ENCODE peak calls at places on chromosome 7, in seven cellular contexts. M, Y, P, O, B, L and A are unnamed samples.

GRCh38 chr7:71612892-71613291 is 480.9 kb downstream of the GALNT17 start:
- DNase-seq in M (no peak), Y (no peak), P (no peak), O (peak), B (no peak), L (no peak), A (no peak)

GRCh38 chr7:2796358-2797352 is 47.5 kb downstream of the GNA12 start:
- DNase-seq in M (peak), Y (no peak), P (peak), O (peak), B (no peak), L (no peak), A (no peak)

GRCh38 chr7:106841896-106842390 is 23.1 kb upstream of the PIK3CG start:
- DNase-seq in M (no peak), Y (no peak), P (no peak), O (no peak), B (no peak), L (no peak), A (no peak)

GRCh38 chr7:106056513-106057203 is 55.5 kb downstream of the SYPL1 start:
- DNase-seq in M (peak), Y (peak), P (peak), O (peak), B (peak), L (peak), A (peak)

GRCh38 chr7:44388089-44388970 is 62.9 kb upstream of the CAMK2B start:
- DNase-seq in M (no peak), Y (no peak), P (no peak), O (no peak), B (no peak), L (no peak), A (no peak)

GRCh38 chr7:41189866-41190265 is 513.0 kb downstream of the INHBA start:
- DNase-seq in M (peak), Y (no peak), P (peak), O (peak), B (no peak), L (no peak), A (peak)

GRCh38 chr7:16668049-16668858 is 22.3 kb downstream of the BZW2 start:
- DNase-seq in M (peak), Y (no peak), P (peak), O (peak), B (no peak), L (no peak), A (peak)

GRCh38 chr7:155850730-155851678 is 38.7 kb upstream of the SHH start:
- DNase-seq in M (no peak), Y (no peak), P (no peak), O (no peak), B (no peak), L (no peak), A (no peak)

GRCh38 chr7:127437772-127438330 is 45.3 kb upstream of the ZNF800 start:
- DNase-seq in M (peak), Y (no peak), P (peak), O (peak), B (no peak), L (no peak), A (peak)

GRCh38 chr7:79923953-79924352 is 210.7 kb upstream of the GNAI1 start:
- DNase-seq in M (no peak), Y (no peak), P (peak), O (peak), B (no peak), L (no peak), A (no peak)

GRCh38 chr7:6271694-6272371 is 591 bp downstream of the CYTH3 start:
- DNase-seq in M (no peak), Y (peak), P (no peak), O (no peak), B (no peak), L (peak), A (no peak)

GRCh38 chr7:953547-954327 is 743 bp downstream of the ADAP1 start:
- DNase-seq in M (no peak), Y (peak), P (peak), O (no peak), B (no peak), L (peak), A (no peak)

GRCh38 chr7:40623863-40624262 is 489.1 kb downstream of the SUGCT start:
- DNase-seq in M (no peak), Y (no peak), P (no peak), O (no peak), B (no peak), L (peak), A (no peak)

GRCh38 chr7:30796105-30796869 is 25.1 kb downstream of the MINDY4 start:
- DNase-seq in M (no peak), Y (peak), P (peak), O (peak), B (no peak), L (no peak), A (no peak)

GRCh38 chr7:154832557-154833138 is 170.3 kb downstream of the PAXIP1 start:
- DNase-seq in M (no peak), Y (peak), P (no peak), O (no peak), B (no peak), L (peak), A (no peak)

GRCh38 chr7:124263232-124263827 is 230.5 kb upstream of the TMEM229A start:
- DNase-seq in M (no peak), Y (peak), P (peak), O (peak), B (no peak), L (peak), A (no peak)

GRCh38 chr7:156000601-156001396 is 188.5 kb upstream of the SHH start:
- DNase-seq in M (no peak), Y (no peak), P (no peak), O (no peak), B (no peak), L (no peak), A (no peak)

GRCh38 chr7:152054377-152055230 is 29.1 kb downstream of the GALNT11 start:
- DNase-seq in M (peak), Y (no peak), P (peak), O (peak), B (no peak), L (no peak), A (no peak)

GRCh38 chr7:93938293-93938692 is 16.8 kb downstream of the GNG11 start:
- DNase-seq in M (no peak), Y (no peak), P (no peak), O (no peak), B (no peak), L (no peak), A (no peak)

GRCh38 chr7:50367570-50367969 is 63.1 kb downstream of the IKZF1 start:
- DNase-seq in M (no peak), Y (no peak), P (no peak), O (no peak), B (no peak), L (no peak), A (no peak)

GRCh38 chr7:73841689-73842247 is 548 bp downstream of the METTL27 start:
- DNase-seq in M (no peak), Y (no peak), P (no peak), O (no peak), B (no peak), L (peak), A (no peak)

GRCh38 chr7:137804819-137805218 is 42.0 kb downstream of the DGKI start:
- DNase-seq in M (no peak), Y (no peak), P (no peak), O (peak), B (no peak), L (no peak), A (no peak)

GRCh38 chr7:147509052-147509480 is 1081.5 kb upstream of the C7orf33 start:
- DNase-seq in M (peak), Y (no peak), P (peak), O (peak), B (no peak), L (no peak), A (peak)

GRCh38 chr7:29105191-29105590 is 41.1 kb downstream of the CPVL start:
- DNase-seq in M (no peak), Y (no peak), P (no peak), O (no peak), B (no peak), L (no peak), A (no peak)

GRCh38 chr7:140242057-140243031 is 65.6 kb upstream of the KDM7A start:
- DNase-seq in M (no peak), Y (peak), P (no peak), O (no peak), B (no peak), L (no peak), A (no peak)

GRCh38 chr7:131107343-131108211 is 220.1 kb upstream of the MKLN1 start:
- DNase-seq in M (peak), Y (peak), P (peak), O (peak), B (peak), L (peak), A (peak)

GRCh38 chr7:43363429-43363894 is 219.4 kb upstream of the STK17A start:
- DNase-seq in M (no peak), Y (no peak), P (no peak), O (no peak), B (no peak), L (no peak), A (no peak)